ENCODE peak calls at places on chromosomes 7 and 10, in eight cellular contexts. C is effector memory CD4-positive, alpha-beta T cell; H is AG04449; A is colonic mucosa; N is fibroblast of lung; J is Karpas-422; V is brain microvascular endothelial cell; F is psoas muscle. R is an unnamed sample.

GRCh38 chr7:112112822-112113255 is 93.4 kb downstream of the DOCK4 start:
- DNase-seq in C (no peak), H (no peak), A (no peak), N (peak; percentile 77), J (no peak), V (peak; percentile 57), F (no peak), R (no peak)

GRCh38 chr7:47807756-47808155 is 140.5 kb downstream of the PKD1L1 start:
- DNase-seq in C (no peak), H (no peak), A (no peak), N (no peak), J (peak; percentile 70), V (no peak), F (no peak), R (no peak)

GRCh38 chr10:110414563-110415309 is 83.0 kb upstream of the DUSP5 start:
- DNase-seq in C (peak; percentile 81), H (no peak), A (peak; percentile 46), N (no peak), J (peak; percentile 98), V (peak; percentile 40), F (no peak), R (no peak)

GRCh38 chr10:71312840-71313789 is 5.9 kb upstream of the SLC29A3 start:
- DNase-seq in C (no peak), H (peak; percentile 33), A (peak; percentile 50), N (peak; percentile 73), J (no peak), V (peak; percentile 9), F (peak; percentile 76), R (no peak)

GRCh38 chr7:91945476-91945875 is 4.8 kb downstream of the AKAP9 start:
- DNase-seq in C (no peak), H (peak; percentile 24), A (no peak), N (peak; percentile 86), J (no peak), V (peak; percentile 69), F (no peak), R (no peak)

GRCh38 chr7:31076641-31077310 is 24.7 kb downstream of the ADCYAP1R1 start:
- DNase-seq in C (no peak), H (no peak), A (no peak), N (no peak), J (no peak), V (no peak), F (no peak), R (no peak)

GRCh38 chr10:34297551-34298370 is 517.3 kb downstream of the PARD3 start:
- DNase-seq in C (no peak), H (no peak), A (peak; percentile 43), N (peak; percentile 90), J (no peak), V (no peak), F (no peak), R (no peak)

GRCh38 chr7:117090820-117091219 is 137.5 kb downstream of the ST7 start:
- DNase-seq in C (no peak), H (no peak), A (no peak), N (no peak), J (no peak), V (no peak), F (no peak), R (no peak)

GRCh38 chr7:157089100-157089510 is 49.6 kb upstream of the UBE3C start:
- DNase-seq in C (no peak), H (no peak), A (no peak), N (no peak), J (no peak), V (no peak), F (no peak), R (no peak)

GRCh38 chr10:85791846-85792532 is 574.6 kb downstream of the GRID1 start:
- DNase-seq in C (no peak), H (no peak), A (no peak), N (no peak), J (peak; percentile 49), V (peak; percentile 17), F (peak; percentile 30), R (no peak)

GRCh38 chr10:102675151-102675886 is 31.0 kb downstream of the TRIM8 start:
- DNase-seq in C (no peak), H (no peak), A (no peak), N (no peak), J (no peak), V (peak; percentile 16), F (no peak), R (no peak)
- H3K4me3 ChIP-seq in C (no peak overlapping the region), H (peak overlapping the region; percentile 40), A (no peak overlapping the region), N (no peak overlapping the region), J (no peak overlapping the region), V (no peak overlapping the region), F (no peak overlapping the region), R (no peak overlapping the region)

GRCh38 chr10:75234017-75234682 is 1.6 kb downstream of the COMTD1 start:
- DNase-seq in C (peak; percentile 97), H (no peak), A (peak; percentile 99), N (peak; percentile 83), J (peak; percentile 98), V (peak; percentile 87), F (peak; percentile 91), R (peak; percentile 71)

GRCh38 chr10:75235375-75236177 is at the start of gene COMTD1:
- DNase-seq in C (peak; percentile 94), H (no peak), A (peak; percentile 96), N (peak; percentile 82), J (peak; percentile 97), V (peak; percentile 79), F (peak; percentile 92), R (peak; percentile 66)

GRCh38 chr10:75236178-75236825 is 545 bp upstream of the COMTD1 start:
- DNase-seq in C (no peak), H (no peak), A (no peak), N (no peak), J (no peak), V (no peak), F (no peak), R (no peak)

GRCh38 chr10:75233444-75234016 is 2.2 kb downstream of the COMTD1 start:
- DNase-seq in C (no peak), H (no peak), A (peak; percentile 42), N (no peak), J (peak; percentile 62), V (no peak), F (no peak), R (no peak)

DNA sequence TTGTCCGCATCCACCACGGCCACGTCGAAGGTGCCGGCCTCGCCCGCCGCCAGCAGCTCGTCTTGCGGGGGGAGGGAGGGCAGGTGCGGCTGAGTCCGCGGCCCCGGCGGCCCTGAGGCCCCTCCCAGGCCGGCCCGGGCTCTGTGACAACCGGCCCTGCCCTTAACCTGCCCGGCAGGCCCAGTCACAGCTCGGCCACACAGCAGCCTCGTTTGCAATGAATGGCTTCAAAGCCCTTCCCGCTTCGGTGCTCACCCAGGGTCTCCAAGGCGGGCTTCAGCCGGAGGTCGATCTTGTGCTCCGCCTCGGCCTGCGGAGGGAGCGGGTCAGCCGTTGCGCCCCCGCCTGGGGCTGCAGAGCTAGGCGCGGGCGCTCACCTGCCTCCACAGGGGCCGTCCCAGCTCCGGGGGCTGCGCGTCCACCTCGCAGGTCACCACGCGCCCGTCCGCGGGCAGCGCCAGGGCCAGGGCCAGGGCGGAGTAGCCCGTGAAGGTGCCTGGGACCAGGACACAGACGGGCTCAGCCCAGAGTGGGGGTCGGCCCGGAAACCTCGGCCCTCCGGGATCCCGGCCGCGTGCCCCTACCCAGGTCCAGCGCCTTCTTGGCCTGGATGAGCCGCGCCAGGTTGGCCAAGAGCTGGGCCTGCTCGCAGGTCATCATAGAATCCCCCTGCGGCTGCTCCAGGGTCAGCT is 928 bp downstream of the COMTD1 start:
- DNase-seq in C (no peak), H (no peak), A (no peak), N (no peak), J (no peak), V (no peak), F (peak; percentile 39), R (no peak)
- H3K4me3 ChIP-seq in C (peak overlapping the region; percentile 76), H (peak overlapping the region; percentile 71), A (peak overlapping the region; percentile 78), N (peak overlapping the region; percentile 47), J (peak overlapping the region; percentile 91), V (peak overlapping the region; percentile 68), F (peak overlapping the region; percentile 89), R (peak overlapping the region; percentile 62)

GRCh38 chr10:97849101-97849490 is 547 bp upstream of the GOLGA7B start:
- DNase-seq in C (no peak), H (no peak), A (peak; percentile 39), N (no peak), J (no peak), V (no peak), F (no peak), R (no peak)

GRCh38 chr10:97851341-97852001 is 1.8 kb downstream of the GOLGA7B start:
- DNase-seq in C (no peak), H (no peak), A (no peak), N (no peak), J (no peak), V (no peak), F (no peak), R (no peak)

GRCh38 chr10:97849491-97850402 is at the start of gene GOLGA7B:
- DNase-seq in C (peak; percentile 52), H (no peak), A (peak; percentile 43), N (no peak), J (no peak), V (no peak), F (peak; percentile 28), R (no peak)

GRCh38 chr10:97852277-97852676 is 2.6 kb downstream of the GOLGA7B start:
- DNase-seq in C (no peak), H (no peak), A (no peak), N (no peak), J (no peak), V (no peak), F (no peak), R (no peak)

DNA sequence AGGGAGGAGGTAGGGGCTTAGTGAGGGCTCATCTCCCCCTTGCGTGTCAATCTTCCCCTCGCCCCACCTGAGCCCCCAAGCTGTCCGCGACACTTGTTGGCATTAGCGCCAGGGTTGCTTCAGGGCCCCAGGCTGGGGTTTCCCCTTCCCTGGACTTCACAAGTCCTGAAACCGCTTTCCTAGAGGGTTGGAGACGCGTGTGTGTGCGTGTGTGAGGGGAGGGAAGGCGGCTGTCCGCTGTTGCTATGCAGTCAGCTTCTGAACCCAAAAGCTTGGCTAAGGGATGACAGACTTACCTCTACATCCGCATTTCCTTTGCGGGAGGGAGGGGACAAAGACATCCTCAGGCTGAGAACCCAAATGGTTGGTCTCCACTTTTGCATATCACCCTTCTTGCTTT is 803 bp downstream of the GOLGA7B start:
- DNase-seq in C (no peak), H (no peak), A (no peak), N (no peak), J (no peak), V (no peak), F (no peak), R (no peak)
- H3K4me3 ChIP-seq in C (peak overlapping the region; percentile 75), H (no peak overlapping the region), A (peak overlapping the region; percentile 50), N (no peak overlapping the region), J (no peak overlapping the region), V (no peak overlapping the region), F (peak overlapping the region; percentile 69), R (peak overlapping the region; percentile 21)

GRCh38 chr10:100067466-100067865 is 14.2 kb downstream of the CPN1 start:
- DNase-seq in C (no peak), H (no peak), A (no peak), N (no peak), J (no peak), V (no peak), F (no peak), R (no peak)

DNA sequence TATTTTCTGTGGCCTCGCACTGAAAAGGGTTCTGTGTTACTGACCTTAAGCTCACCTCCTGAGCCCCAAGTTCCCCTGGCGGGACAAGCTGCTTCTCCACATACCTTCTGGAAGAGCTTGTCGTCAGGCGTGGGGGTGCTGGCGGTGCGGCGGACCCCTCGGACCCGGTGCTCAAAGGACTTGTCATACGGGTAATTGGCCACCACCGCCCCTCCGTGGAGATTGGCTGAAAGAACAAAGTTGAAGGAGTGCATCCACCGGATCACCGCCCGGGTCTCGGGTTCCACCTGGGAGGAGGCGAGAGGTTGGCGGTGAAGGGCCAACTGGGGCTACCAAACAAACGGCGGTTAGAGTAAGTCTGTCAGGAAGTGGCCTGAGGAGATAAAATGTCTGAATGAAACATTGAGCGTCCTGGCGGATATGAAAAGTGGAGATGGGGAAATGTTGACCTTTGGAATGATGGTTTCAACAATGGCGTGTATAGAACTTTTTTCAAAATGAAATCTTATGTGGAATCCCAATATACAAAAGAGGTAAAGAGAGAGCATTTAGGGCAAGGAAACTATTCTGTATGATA is 16.5 kb downstream of the CPN1 start:
- DNase-seq in C (no peak), H (no peak), A (no peak), N (no peak), J (no peak), V (no peak), F (no peak), R (no peak)
- H3K4me3 ChIP-seq in C (no peak overlapping the region), H (no peak overlapping the region), A (no peak overlapping the region), N (no peak overlapping the region), J (no peak overlapping the region), V (no peak overlapping the region), F (no peak overlapping the region), R (no peak overlapping the region)